ENCODE peak calls at places on chromosomes 5 and 9, in four cellular contexts. I is heart left ventricle, D is type B pancreatic cell, A is NCI-H1694. V is an unnamed sample.

GRCh38 chr5:34490501-34491250 is 165.5 kb upstream of the RAI14 start:
- DNase-seq in I (no peak), D (no peak), A (no peak), V (no peak)

GRCh38 chr5:158589939-158590338 is 509.8 kb downstream of the EBF1 start:
- DNase-seq in I (no peak), D (no peak), A (no peak), V (no peak)

GRCh38 chr5:126189862-126190261 is 233.3 kb upstream of the GRAMD2B start:
- DNase-seq in I (no peak), D (no peak), A (no peak), V (no peak)

GRCh38 chr5:157431544-157432200 is 28.3 kb upstream of the NIPAL4 start:
- DNase-seq in I (peak; percentile 24), D (no peak), A (peak; percentile 40), V (peak; percentile 76)

GRCh38 chr5:134097221-134097620 is 17.3 kb upstream of the TCF7 start:
- DNase-seq in I (no peak), D (no peak), A (no peak), V (no peak)

GRCh38 chr5:136613243-136613642 is 247.9 kb upstream of the TRPC7 start:
- DNase-seq in I (no peak), D (no peak), A (no peak), V (peak; percentile 13)

GRCh38 chr9:129822825-129823162 is 1.1 kb downstream of the TOR1A start:
- DNase-seq in I (no peak), D (no peak), A (no peak), V (no peak)

GRCh38 chr5:139256820-139257219 is 36.7 kb upstream of the MATR3 start:
- DNase-seq in I (no peak), D (no peak), A (no peak), V (no peak)

GRCh38 chr5:2131196-2131595 is 248.5 kb upstream of the IRX4 start:
- DNase-seq in I (no peak), D (no peak), A (no peak), V (no peak)

GRCh38 chr5:177595991-177596774 is 3.7 kb upstream of the B4GALT7 start:
- DNase-seq in I (no peak), D (no peak), A (no peak), V (no peak)

GRCh38 chr5:34526682-34527305 is 129.3 kb upstream of the RAI14 start:
- DNase-seq in I (no peak), D (no peak), A (no peak), V (peak; percentile 62)

GRCh38 chr5:54289769-54290168 is 20.6 kb downstream of the ARL15 start:
- DNase-seq in I (no peak), D (no peak), A (no peak), V (no peak)

GRCh38 chr5:145521523-145521922 is 313.6 kb downstream of the PRELID2 start:
- DNase-seq in I (no peak), D (no peak), A (no peak), V (no peak)

GRCh38 chr5:21145376-21145775 is 1157.4 kb upstream of the CDH18 start:
- DNase-seq in I (no peak), D (no peak), A (no peak), V (peak; percentile 7)

GRCh38 chr9:116860509-116861120 is 173.5 kb downstream of the TRIM32 start:
- DNase-seq in I (peak; percentile 36), D (no peak), A (peak; percentile 66), V (peak; percentile 45)

GRCh38 chr9:116662633-116663032 is 24.5 kb upstream of the TRIM32 start:
- DNase-seq in I (no peak), D (no peak), A (no peak), V (no peak)

GRCh38 chr5:116137544-116138378 is 52.9 kb downstream of the COMMD10 start:
- DNase-seq in I (no peak), D (no peak), A (peak; percentile 70), V (peak; percentile 13)

GRCh38 chr9:136095495-136096058 is 488 bp upstream of the NACC2 start:
- DNase-seq in I (peak; percentile 58), D (no peak), A (no peak), V (no peak)

GRCh38 chr9:14349141-14349817 is 35.3 kb upstream of the NFIB start:
- DNase-seq in I (peak; percentile 32), D (no peak), A (no peak), V (no peak)

GRCh38 chr9:132602207-132602606 is 19.8 kb downstream of the BARHL1 start:
- DNase-seq in I (no peak), D (no peak), A (no peak), V (no peak)

GRCh38 chr5:115069087-115069968 is 100.4 kb downstream of the TRIM36 start:
- DNase-seq in I (peak; percentile 8), D (no peak), A (peak; percentile 9), V (peak; percentile 41)

GRCh38 chr5:109959652-109960051 is 269.9 kb downstream of the MAN2A1 start:
- DNase-seq in I (no peak), D (no peak), A (no peak), V (no peak)

GRCh38 chr5:135930029-135930948 is 24.5 kb downstream of the LECT2 start:
- DNase-seq in I (no peak), D (peak; percentile 71), A (no peak), V (peak; percentile 8)

GRCh38 chr5:42842860-42843641 is 31.4 kb upstream of the SELENOP start:
- DNase-seq in I (no peak), D (no peak), A (no peak), V (no peak)

GRCh38 chr9:92179286-92180002 is 64.2 kb upstream of the SPTLC1 start:
- DNase-seq in I (no peak), D (no peak), A (no peak), V (no peak)

GRCh38 chr9:117718085-117718484 is 13.9 kb downstream of the TLR4 start:
- DNase-seq in I (no peak), D (no peak), A (no peak), V (no peak)

GRCh38 chr9:37390759-37391158 is 31.7 kb upstream of the GRHPR start:
- DNase-seq in I (no peak), D (no peak), A (no peak), V (no peak)

GRCh38 chr5:143237664-143238063 is 165.8 kb downstream of the NR3C1 start:
- DNase-seq in I (no peak), D (no peak), A (no peak), V (no peak)

GRCh38 chr9:121707477-121708424 is 56.3 kb downstream of the DAB2IP start:
- DNase-seq in I (no peak), D (no peak), A (no peak), V (no peak)

GRCh38 chr5:149561848-149562247 is 10.6 kb upstream of the CSNK1A1 start:
- DNase-seq in I (peak; percentile 40), D (no peak), A (no peak), V (peak; percentile 78)